ENCODE peak calls at places on chromosomes 13 and 19, in six cellular contexts. B, O, X, L, M and V are unnamed samples.

GRCh38 chr19:30313353-30313750 is 58.8 kb upstream of the ZNF536 start:
- DNase-seq in B (no peak), X (no peak), L (no peak), O (no peak), M (no peak), V (no peak)

GRCh38 chr19:2016041-2016807 is 710 bp upstream of the BTBD2 start:
- DNase-seq in X (no peak), B (peak; percentile 69), L (peak; percentile 97), O (peak; percentile 94), M (peak; percentile 84), V (no peak)

GRCh38 chr13:79674765-79675515 is 194.0 kb downstream of the NDFIP2 start:
- DNase-seq in B (no peak), O (no peak), M (no peak), L (no peak), X (no peak), V (no peak)

GRCh38 chr19:19296953-19297689 is 23.2 kb downstream of the SUGP1 start:
- DNase-seq in L (no peak), X (no peak), B (no peak), M (no peak), O (no peak), V (no peak)

GRCh38 chr19:45404557-45405434 is at the start of gene PPP1R13L:
- DNase-seq in O (peak; percentile 96), M (peak; percentile 94), L (peak; percentile 92), X (peak; percentile 93), B (peak; percentile 92), V (peak; percentile 88)

GRCh38 chr13:72536668-72537399 is 190.6 kb downstream of the MZT1 start:
- DNase-seq in B (no peak), X (no peak), L (no peak), O (no peak), M (peak; percentile 15), V (no peak)

GRCh38 chr13:20528451-20528850 is 2.8 kb upstream of the CRYL1 start:
- DNase-seq in B (no peak), L (no peak), O (no peak), M (no peak), X (no peak), V (no peak)

GRCh38 chr13:28564030-28564429 is 69.1 kb upstream of the FLT1 start:
- DNase-seq in X (no peak), B (no peak), O (no peak), M (peak; percentile 69), L (no peak), V (no peak)

GRCh38 chr13:36850790-36851438 is 31.9 kb downstream of the RFXAP start:
- DNase-seq in O (no peak), X (peak; percentile 82), M (peak; percentile 19), B (no peak), L (no peak), V (no peak)

GRCh38 chr13:75124415-75124814 is 357.6 kb downstream of the TBC1D4 start:
- DNase-seq in X (no peak), B (no peak), M (no peak), L (no peak), O (no peak), V (no peak)

GRCh38 chr19:13016245-13016627 is 21.0 kb downstream of the NFIX start:
- DNase-seq in O (no peak), L (no peak), X (no peak), B (no peak), M (no peak), V (no peak)

GRCh38 chr13:50130686-50131051 is 115.4 kb downstream of the KCNRG start:
- DNase-seq in X (peak; percentile 67), M (peak; percentile 29), B (no peak), L (no peak), O (no peak), V (peak; percentile 84)
- H3K4me1 ChIP-seq in X (peaks cover 45% of the 10 kb centered on the region), M (peaks cover 48% of the 10 kb centered on the region), B (peaks cover 50% of the 10 kb centered on the region), L (no peaks in the 10 kb centered on the region), O (peaks cover 28% of the 10 kb centered on the region), V (peaks cover 33% of the 10 kb centered on the region)

DNA sequence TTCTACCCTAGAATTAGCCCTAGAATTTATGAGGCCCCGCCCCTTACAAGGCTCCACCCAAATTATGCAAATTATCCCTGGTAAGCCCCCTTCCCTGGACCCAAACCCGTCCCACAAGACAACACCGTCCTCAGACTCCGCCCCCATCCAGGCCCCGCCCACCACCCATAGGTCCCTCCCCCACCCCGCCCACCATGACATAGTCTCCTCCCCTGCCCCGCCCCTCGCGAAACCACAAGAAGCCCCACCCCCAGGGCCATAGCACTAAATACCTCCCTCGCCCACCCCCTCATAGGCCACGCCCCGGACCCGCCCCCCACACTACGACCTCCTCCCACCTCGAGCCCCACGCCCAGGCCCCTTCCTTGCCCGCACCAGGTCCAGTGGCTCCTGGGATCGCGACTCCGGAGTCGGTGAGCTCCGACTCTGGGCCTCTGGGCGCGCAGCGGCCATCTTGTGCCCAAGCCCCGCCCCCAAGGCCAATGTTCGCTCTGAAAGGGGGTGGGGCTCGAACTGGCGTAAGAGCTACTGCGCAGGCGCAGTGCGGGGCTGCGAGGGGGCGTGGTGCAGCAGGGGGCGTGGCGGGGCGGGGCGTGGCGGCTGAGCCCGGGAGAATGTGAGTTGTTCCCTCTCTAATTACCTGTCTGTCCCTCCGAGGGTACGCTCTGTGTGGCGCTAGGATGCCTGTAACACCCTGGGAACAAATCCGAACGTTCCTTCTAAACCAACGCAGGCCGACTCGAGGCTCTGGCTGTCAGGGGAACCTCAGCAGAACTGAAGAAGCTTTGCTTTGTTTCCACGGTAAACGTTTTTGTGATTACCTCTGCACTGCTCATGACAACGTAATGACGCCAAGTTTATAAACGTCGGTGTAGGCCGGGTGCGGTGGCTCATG is at the start of gene ZNF784:
- DNase-seq in O (no peak), M (peak; percentile 95), L (peak; percentile 97), X (peak; percentile 95), B (peak; percentile 95), V (peak; percentile 96)
- TF ChIP-seq POLR2AphosphoS5 in O (peak; percentile 68), M (peak; percentile 71), L (peak; percentile 49), X (peak; percentile 60), B (peak; percentile 50), V (peak; percentile 88)

GRCh38 chr13:24875566-24875965 is 111.6 kb downstream of the RNF17 start:
- DNase-seq in M (no peak), X (no peak), O (no peak), B (no peak), L (no peak), V (no peak)
- H3K4me3 ChIP-seq in M (no peak overlapping the region), X (no peak overlapping the region), O (no peak overlapping the region), B (no peak overlapping the region), L (no peak overlapping the region), V (no peak overlapping the region)

DNA sequence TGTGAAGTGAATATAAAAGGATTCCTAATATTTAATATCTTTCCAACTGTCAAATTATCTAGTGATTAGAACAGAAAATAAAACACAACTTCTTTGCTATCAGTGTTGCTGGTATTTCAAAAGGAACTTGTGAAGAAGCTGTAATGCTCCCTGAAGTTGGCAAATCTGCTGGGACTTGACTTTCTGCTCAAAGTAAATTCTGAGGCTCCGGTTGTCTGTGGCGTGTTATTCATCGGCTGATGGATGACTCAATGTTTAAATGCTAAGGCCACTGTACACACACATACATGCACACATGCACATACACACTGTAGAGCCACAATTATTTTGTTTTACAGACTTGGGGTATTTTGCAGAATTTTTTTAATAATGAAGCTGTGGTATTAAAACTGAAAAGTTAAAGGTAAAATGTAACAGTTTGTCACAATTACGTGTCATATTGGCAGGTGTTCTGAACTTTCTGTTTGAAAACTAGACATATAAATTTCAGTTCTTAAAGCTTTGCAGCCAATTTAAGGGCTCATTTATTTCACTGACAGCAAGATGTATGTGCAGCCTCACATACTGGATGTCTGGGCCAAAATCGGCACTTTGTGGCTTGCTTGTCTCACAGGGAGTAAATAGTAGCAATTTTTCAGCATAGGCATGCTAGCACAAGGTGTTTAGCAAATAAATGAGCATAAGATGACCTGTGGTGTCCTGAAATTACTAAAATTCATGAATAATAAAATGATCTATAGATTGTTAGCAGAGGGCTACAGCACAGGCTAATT is 1691.7 kb upstream of the PCDH20 start:
- DNase-seq in X (no peak), O (no peak), L (no peak), M (no peak), B (no peak), V (no peak)
- H3K4me1 ChIP-seq in X (no peaks in the 10 kb centered on the region), O (no peaks in the 10 kb centered on the region), L (no peaks in the 10 kb centered on the region), M (no peaks in the 10 kb centered on the region), B (no peaks in the 10 kb centered on the region), V (no peaks in the 10 kb centered on the region)

GRCh38 chr19:8141726-8142524 is 7.5 kb downstream of the FBN3 start:
- DNase-seq in L (no peak), B (no peak), M (no peak), X (no peak), O (no peak), V (no peak)
- TF ChIP-seq POLR2AphosphoS5 in L (no peak), B (no peak), M (no peak), X (no peak), O (no peak), V (no peak)

GRCh38 chr13:99356216-99357089 is 49.3 kb upstream of the GPR183 start:
- DNase-seq in O (no peak), X (peak; percentile 40), L (no peak), B (no peak), M (peak; percentile 45), V (peak; percentile 86)
- H3K4me3 ChIP-seq in O (no peak overlapping the region), X (no peak overlapping the region), L (peak overlapping the region; percentile 11), B (peak overlapping the region; percentile 19), M (peak overlapping the region; percentile 19), V (peak overlapping the region; percentile 41)

DNA sequence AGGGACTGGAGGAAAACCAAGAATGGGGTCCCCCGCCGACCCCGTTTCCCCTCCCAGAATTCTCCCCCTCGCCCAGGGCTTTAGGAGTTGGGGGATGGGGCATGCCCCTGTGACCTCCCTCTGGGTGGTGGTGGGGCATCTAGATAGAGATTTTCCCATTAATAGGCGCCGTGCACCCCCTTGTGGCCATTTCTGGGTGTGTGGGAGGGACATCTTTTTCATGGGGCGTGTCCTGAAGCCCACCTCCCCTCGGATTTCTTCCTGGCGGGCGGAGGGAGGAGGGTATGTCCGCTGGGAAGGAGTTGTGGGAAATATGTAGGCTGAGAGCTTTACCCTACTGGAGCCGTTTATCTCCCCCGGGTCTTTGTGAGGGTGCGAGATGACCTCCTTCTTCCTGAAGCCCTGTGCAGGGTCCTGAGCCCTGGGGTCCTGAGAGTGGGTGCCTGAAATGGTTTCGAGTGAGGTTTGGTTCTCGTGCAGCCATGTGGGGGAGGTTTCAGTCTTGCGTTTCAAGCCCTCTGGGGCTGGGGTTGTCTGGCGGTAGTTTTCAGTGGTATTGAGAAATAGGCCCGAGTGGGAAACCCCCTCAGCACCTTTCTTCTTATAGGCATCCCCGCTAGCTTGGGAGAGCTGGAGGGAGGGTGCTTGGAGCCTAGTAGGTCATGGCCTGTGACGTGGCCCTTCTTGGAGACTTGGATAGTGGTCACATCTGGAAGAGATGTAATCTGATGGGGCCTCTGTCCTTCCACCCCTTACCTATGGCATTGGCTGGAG is 1.0 kb downstream of the PRMT1 start:
- DNase-seq in L (peak; percentile 82), B (peak; percentile 68), M (peak; percentile 78), X (peak; percentile 97), O (no peak), V (peak; percentile 91)
- H3K4me1 ChIP-seq in L (no peaks in the 10 kb centered on the region), B (peaks cover 57% of the 10 kb centered on the region), M (peaks cover 45% of the 10 kb centered on the region), X (peaks cover 17% of the 10 kb centered on the region), O (peaks cover 52% of the 10 kb centered on the region), V (peaks cover 23% of the 10 kb centered on the region)